ENCODE peak calls at places on chromosomes 13 and 19, in eight cellular contexts. One of them, this sample, is unnamed.

GRCh38 chr19:40225440-40226305 is 816 bp downstream of the CCNP start:
- DNase-seq in GM13976: no peak
- DNase-seq in IMR-90: peak; percentile 37
- DNase-seq in amniotic stem cell: no peak
- DNase-seq in NCI-H1092: peak; percentile 8
- DNase-seq in small intestine: no peak
- DNase-seq in astrocyte of the cerebellum: no peak
- DNase-seq in dorsolateral prefrontal cortex: no peak
- DNase-seq in this sample: no peak

GRCh38 chr13:112855859-112856258 is 113.2 kb upstream of the MCF2L start:
- DNase-seq in NCI-H1092: no peak
- DNase-seq in dorsolateral prefrontal cortex: no peak
- DNase-seq in GM13976: no peak
- DNase-seq in amniotic stem cell: no peak
- DNase-seq in astrocyte of the cerebellum: no peak
- DNase-seq in IMR-90: no peak
- DNase-seq in small intestine: no peak
- DNase-seq in this sample: no peak

GRCh38 chr19:44019498-44019897 is 5.7 kb upstream of the ZNF222 start:
- DNase-seq in astrocyte of the cerebellum: no peak
- DNase-seq in dorsolateral prefrontal cortex: no peak
- DNase-seq in NCI-H1092: no peak
- DNase-seq in small intestine: no peak
- DNase-seq in IMR-90: no peak
- DNase-seq in amniotic stem cell: no peak
- DNase-seq in GM13976: no peak
- DNase-seq in this sample: no peak

GRCh38 chr13:99376924-99377323 is 69.7 kb upstream of the GPR183 start:
- DNase-seq in IMR-90: no peak
- DNase-seq in amniotic stem cell: no peak
- DNase-seq in small intestine: no peak
- DNase-seq in dorsolateral prefrontal cortex: no peak
- DNase-seq in astrocyte of the cerebellum: no peak
- DNase-seq in NCI-H1092: no peak
- DNase-seq in GM13976: no peak
- DNase-seq in this sample: no peak

GRCh38 chr13:51502206-51502651 is 49.4 kb upstream of the INTS6 start:
- DNase-seq in GM13976: peak; percentile 78
- DNase-seq in dorsolateral prefrontal cortex: no peak
- DNase-seq in small intestine: no peak
- DNase-seq in amniotic stem cell: no peak
- DNase-seq in NCI-H1092: no peak
- DNase-seq in IMR-90: peak; percentile 59
- DNase-seq in astrocyte of the cerebellum: no peak
- DNase-seq in this sample: peak; percentile 56

GRCh38 chr19:46495789-46496099 is at the start of gene PNMA8B:
- DNase-seq in small intestine: no peak
- DNase-seq in IMR-90: peak; percentile 27
- DNase-seq in amniotic stem cell: no peak
- DNase-seq in astrocyte of the cerebellum: no peak
- DNase-seq in GM13976: no peak
- DNase-seq in dorsolateral prefrontal cortex: peak; percentile 90
- DNase-seq in NCI-H1092: peak; percentile 86
- DNase-seq in this sample: peak; percentile 44

GRCh38 chr13:93882086-93882651 is 597.3 kb downstream of the DCT start:
- DNase-seq in astrocyte of the cerebellum: no peak
- DNase-seq in dorsolateral prefrontal cortex: no peak
- DNase-seq in GM13976: no peak
- DNase-seq in amniotic stem cell: no peak
- DNase-seq in NCI-H1092: no peak
- DNase-seq in IMR-90: peak; percentile 72
- DNase-seq in small intestine: no peak
- DNase-seq in this sample: no peak

GRCh38 chr13:110815471-110816204 is 99.2 kb downstream of the ANKRD10 start:
- DNase-seq in GM13976: no peak
- DNase-seq in NCI-H1092: peak; percentile 46
- DNase-seq in amniotic stem cell: no peak
- DNase-seq in astrocyte of the cerebellum: no peak
- DNase-seq in small intestine: no peak
- DNase-seq in dorsolateral prefrontal cortex: no peak
- DNase-seq in IMR-90: no peak
- DNase-seq in this sample: peak; percentile 6

GRCh38 chr13:113970810-113971470 is 2.9 kb downstream of the C13orf46 start:
- DNase-seq in GM13976: no peak
- DNase-seq in astrocyte of the cerebellum: peak; percentile 73
- DNase-seq in small intestine: peak; percentile 60
- DNase-seq in NCI-H1092: no peak
- DNase-seq in IMR-90: peak; percentile 23
- DNase-seq in dorsolateral prefrontal cortex: no peak
- DNase-seq in amniotic stem cell: no peak
- DNase-seq in this sample: peak; percentile 69

GRCh38 chr19:11784356-11784755 is 14.0 kb upstream of the ZNF491 start:
- DNase-seq in GM13976: no peak
- DNase-seq in small intestine: no peak
- DNase-seq in dorsolateral prefrontal cortex: no peak
- DNase-seq in astrocyte of the cerebellum: no peak
- DNase-seq in NCI-H1092: no peak
- DNase-seq in IMR-90: no peak
- DNase-seq in amniotic stem cell: no peak
- DNase-seq in this sample: no peak

GRCh38 chr19:7856679-7857663 is 17.2 kb downstream of the PRR36 start:
- DNase-seq in dorsolateral prefrontal cortex: no peak
- DNase-seq in amniotic stem cell: no peak
- DNase-seq in NCI-H1092: no peak
- DNase-seq in small intestine: no peak
- DNase-seq in IMR-90: no peak
- DNase-seq in GM13976: no peak
- DNase-seq in astrocyte of the cerebellum: no peak
- DNase-seq in this sample: no peak

GRCh38 chr19:11382898-11383705 is 1.0 kb downstream of the EPOR start:
- DNase-seq in dorsolateral prefrontal cortex: no peak
- DNase-seq in small intestine: peak; percentile 22
- DNase-seq in amniotic stem cell: no peak
- DNase-seq in IMR-90: no peak
- DNase-seq in GM13976: peak; percentile 74
- DNase-seq in NCI-H1092: no peak
- DNase-seq in astrocyte of the cerebellum: no peak
- DNase-seq in this sample: no peak

GRCh38 chr13:109255457-109255856 is 530.9 kb downstream of the IRS2 start:
- DNase-seq in astrocyte of the cerebellum: no peak
- DNase-seq in small intestine: no peak
- DNase-seq in dorsolateral prefrontal cortex: no peak
- DNase-seq in amniotic stem cell: no peak
- DNase-seq in GM13976: no peak
- DNase-seq in IMR-90: no peak
- DNase-seq in NCI-H1092: no peak
- DNase-seq in this sample: no peak

GRCh38 chr13:21075303-21076264 is 14.2 kb upstream of the LATS2 start:
- DNase-seq in amniotic stem cell: no peak
- DNase-seq in astrocyte of the cerebellum: no peak
- DNase-seq in small intestine: no peak
- DNase-seq in NCI-H1092: no peak
- DNase-seq in dorsolateral prefrontal cortex: no peak
- DNase-seq in IMR-90: no peak
- DNase-seq in GM13976: peak; percentile 65
- DNase-seq in this sample: no peak

GRCh38 chr13:44459674-44460073 is 86.0 kb downstream of the SERP2 start:
- DNase-seq in amniotic stem cell: no peak
- DNase-seq in astrocyte of the cerebellum: no peak
- DNase-seq in small intestine: no peak
- DNase-seq in NCI-H1092: no peak
- DNase-seq in dorsolateral prefrontal cortex: no peak
- DNase-seq in GM13976: no peak
- DNase-seq in IMR-90: no peak
- DNase-seq in this sample: no peak

GRCh38 chr19:38458991-38459390 is 25.5 kb downstream of the RYR1 start:
- DNase-seq in GM13976: no peak
- DNase-seq in small intestine: no peak
- DNase-seq in dorsolateral prefrontal cortex: no peak
- DNase-seq in NCI-H1092: no peak
- DNase-seq in astrocyte of the cerebellum: no peak
- DNase-seq in amniotic stem cell: no peak
- DNase-seq in IMR-90: no peak
- DNase-seq in this sample: no peak

GRCh38 chr19:48152552-48152951 is 17.6 kb downstream of the LIG1 start:
- DNase-seq in amniotic stem cell: peak; percentile 59
- DNase-seq in astrocyte of the cerebellum: peak; percentile 33
- DNase-seq in GM13976: peak; percentile 80
- DNase-seq in NCI-H1092: no peak
- DNase-seq in dorsolateral prefrontal cortex: peak; percentile 69
- DNase-seq in IMR-90: peak; percentile 75
- DNase-seq in small intestine: peak; percentile 50
- DNase-seq in this sample: no peak

GRCh38 chr19:31330237-31330636 is 19.0 kb downstream of the TSHZ3 start:
- DNase-seq in dorsolateral prefrontal cortex: no peak
- DNase-seq in IMR-90: no peak
- DNase-seq in amniotic stem cell: no peak
- DNase-seq in NCI-H1092: no peak
- DNase-seq in astrocyte of the cerebellum: no peak
- DNase-seq in GM13976: no peak
- DNase-seq in small intestine: no peak
- DNase-seq in this sample: no peak

GRCh38 chr13:108342369-108343289 is 73.1 kb downstream of the TNFSF13B start:
- DNase-seq in dorsolateral prefrontal cortex: no peak
- DNase-seq in GM13976: peak; percentile 14
- DNase-seq in IMR-90: peak; percentile 35
- DNase-seq in astrocyte of the cerebellum: peak; percentile 45
- DNase-seq in amniotic stem cell: no peak
- DNase-seq in NCI-H1092: peak; percentile 5
- DNase-seq in small intestine: peak; percentile 35
- DNase-seq in this sample: peak; percentile 2